ENCODE peak calls at places on chromosomes 1 and 21, in five cellular contexts. One of them, this sample, is unnamed.

GRCh38 chr1:10721381-10722321 is 74.8 kb downstream of the CASZ1 start:
- DNase-seq in SHP77: no peak
- DNase-seq in stimulated activated CD4-positive, alpha-beta T cell treated with anti-CD3 and anti-CD28 coated beads, Interleukin-4, amount 100 ng/mL, for 48 hours: no peak
- DNase-seq in T-cell: no peak
- DNase-seq in neural crest cell: no peak
- DNase-seq in this sample: no peak

GRCh38 chr1:167964646-167965045 is 27.8 kb upstream of the MPC2 start:
- DNase-seq in stimulated activated CD4-positive, alpha-beta T cell treated with anti-CD3 and anti-CD28 coated beads, Interleukin-4, amount 100 ng/mL, for 48 hours: no peak
- DNase-seq in T-cell: no peak
- DNase-seq in neural crest cell: no peak
- DNase-seq in SHP77: no peak
- DNase-seq in this sample: no peak

GRCh38 chr1:31102501-31102950 is 37.0 kb upstream of the PUM1 start:
- DNase-seq in stimulated activated CD4-positive, alpha-beta T cell treated with anti-CD3 and anti-CD28 coated beads, Interleukin-4, amount 100 ng/mL, for 48 hours: no peak
- DNase-seq in T-cell: no peak
- DNase-seq in SHP77: no peak
- DNase-seq in neural crest cell: no peak
- DNase-seq in this sample: no peak

GRCh38 chr1:89609781-89610456 is 23.0 kb upstream of the LRRC8C start:
- DNase-seq in SHP77: no peak
- DNase-seq in neural crest cell: no peak
- DNase-seq in T-cell: peak
- DNase-seq in stimulated activated CD4-positive, alpha-beta T cell treated with anti-CD3 and anti-CD28 coated beads, Interleukin-4, amount 100 ng/mL, for 48 hours: no peak
- DNase-seq in this sample: no peak

GRCh38 chr21:39215078-39215477 is 31.8 kb upstream of the PSMG1 start:
- DNase-seq in stimulated activated CD4-positive, alpha-beta T cell treated with anti-CD3 and anti-CD28 coated beads, Interleukin-4, amount 100 ng/mL, for 48 hours: no peak
- DNase-seq in T-cell: no peak
- DNase-seq in SHP77: no peak
- DNase-seq in neural crest cell: no peak
- DNase-seq in this sample: no peak

GRCh38 chr1:206496131-206496793 is 11.1 kb upstream of the RASSF5 start:
- DNase-seq in T-cell: no peak
- DNase-seq in neural crest cell: no peak
- DNase-seq in SHP77: peak
- DNase-seq in stimulated activated CD4-positive, alpha-beta T cell treated with anti-CD3 and anti-CD28 coated beads, Interleukin-4, amount 100 ng/mL, for 48 hours: no peak
- DNase-seq in this sample: no peak

GRCh38 chr1:45146833-45147232 is 59.6 kb downstream of the ZSWIM5 start:
- DNase-seq in neural crest cell: no peak
- DNase-seq in stimulated activated CD4-positive, alpha-beta T cell treated with anti-CD3 and anti-CD28 coated beads, Interleukin-4, amount 100 ng/mL, for 48 hours: no peak
- DNase-seq in SHP77: no peak
- DNase-seq in T-cell: no peak
- DNase-seq in this sample: no peak

GRCh38 chr1:19797827-19798226 is 1.9 kb downstream of the TMCO4 start:
- DNase-seq in T-cell: no peak
- DNase-seq in neural crest cell: no peak
- DNase-seq in SHP77: no peak
- DNase-seq in stimulated activated CD4-positive, alpha-beta T cell treated with anti-CD3 and anti-CD28 coated beads, Interleukin-4, amount 100 ng/mL, for 48 hours: no peak
- DNase-seq in this sample: no peak

GRCh38 chr1:44012941-44013609 is 18.2 kb downstream of the SLC6A9 start:
- DNase-seq in neural crest cell: no peak
- DNase-seq in stimulated activated CD4-positive, alpha-beta T cell treated with anti-CD3 and anti-CD28 coated beads, Interleukin-4, amount 100 ng/mL, for 48 hours: no peak
- DNase-seq in T-cell: peak
- DNase-seq in SHP77: no peak
- DNase-seq in this sample: no peak

GRCh38 chr21:46486481-46487000 is 27.9 kb downstream of the DIP2A start:
- DNase-seq in neural crest cell: no peak
- DNase-seq in stimulated activated CD4-positive, alpha-beta T cell treated with anti-CD3 and anti-CD28 coated beads, Interleukin-4, amount 100 ng/mL, for 48 hours: no peak
- DNase-seq in SHP77: no peak
- DNase-seq in T-cell: no peak
- DNase-seq in this sample: no peak

GRCh38 chr1:111990026-111990877 is 784 bp upstream of the KCND3 start:
- DNase-seq in SHP77: no peak
- DNase-seq in T-cell: no peak
- DNase-seq in neural crest cell: peak
- DNase-seq in stimulated activated CD4-positive, alpha-beta T cell treated with anti-CD3 and anti-CD28 coated beads, Interleukin-4, amount 100 ng/mL, for 48 hours: no peak
- DNase-seq in this sample: no peak

GRCh38 chr1:32919811-32920733 is 18.9 kb upstream of the TMEM54 start:
- DNase-seq in neural crest cell: no peak
- DNase-seq in T-cell: no peak
- DNase-seq in SHP77: no peak
- DNase-seq in stimulated activated CD4-positive, alpha-beta T cell treated with anti-CD3 and anti-CD28 coated beads, Interleukin-4, amount 100 ng/mL, for 48 hours: no peak
- DNase-seq in this sample: no peak

GRCh38 chr1:101373570-101373969 is 136.8 kb downstream of the S1PR1 start:
- DNase-seq in stimulated activated CD4-positive, alpha-beta T cell treated with anti-CD3 and anti-CD28 coated beads, Interleukin-4, amount 100 ng/mL, for 48 hours: no peak
- DNase-seq in neural crest cell: no peak
- DNase-seq in T-cell: no peak
- DNase-seq in SHP77: no peak
- DNase-seq in this sample: no peak

GRCh38 chr1:21590116-21590905 is 78.8 kb downstream of the RAP1GAP start:
- DNase-seq in T-cell: no peak
- DNase-seq in stimulated activated CD4-positive, alpha-beta T cell treated with anti-CD3 and anti-CD28 coated beads, Interleukin-4, amount 100 ng/mL, for 48 hours: no peak
- DNase-seq in SHP77: no peak
- DNase-seq in neural crest cell: no peak
- DNase-seq in this sample: no peak

GRCh38 chr21:25408666-25409065 is 198.6 kb downstream of the MRPL39 start:
- DNase-seq in neural crest cell: no peak
- DNase-seq in T-cell: no peak
- DNase-seq in SHP77: no peak
- DNase-seq in stimulated activated CD4-positive, alpha-beta T cell treated with anti-CD3 and anti-CD28 coated beads, Interleukin-4, amount 100 ng/mL, for 48 hours: no peak
- DNase-seq in this sample: no peak

GRCh38 chr1:6357243-6357929 is 36.2 kb downstream of the ACOT7 start:
- DNase-seq in T-cell: no peak
- DNase-seq in stimulated activated CD4-positive, alpha-beta T cell treated with anti-CD3 and anti-CD28 coated beads, Interleukin-4, amount 100 ng/mL, for 48 hours: no peak
- DNase-seq in neural crest cell: no peak
- DNase-seq in SHP77: no peak
- DNase-seq in this sample: no peak

GRCh38 chr21:36665806-36666205 is 33.1 kb upstream of the SIM2 start:
- DNase-seq in stimulated activated CD4-positive, alpha-beta T cell treated with anti-CD3 and anti-CD28 coated beads, Interleukin-4, amount 100 ng/mL, for 48 hours: no peak
- DNase-seq in neural crest cell: no peak
- DNase-seq in SHP77: no peak
- DNase-seq in T-cell: no peak
- DNase-seq in this sample: no peak

GRCh38 chr1:33330906-33331305 is 10.0 kb upstream of the A3GALT2 start:
- DNase-seq in SHP77: no peak
- DNase-seq in stimulated activated CD4-positive, alpha-beta T cell treated with anti-CD3 and anti-CD28 coated beads, Interleukin-4, amount 100 ng/mL, for 48 hours: no peak
- DNase-seq in neural crest cell: no peak
- DNase-seq in T-cell: no peak
- DNase-seq in this sample: no peak

GRCh38 chr1:197663178-197663953 is 111.9 kb downstream of the DENND1B start:
- DNase-seq in T-cell: no peak
- DNase-seq in SHP77: no peak
- DNase-seq in stimulated activated CD4-positive, alpha-beta T cell treated with anti-CD3 and anti-CD28 coated beads, Interleukin-4, amount 100 ng/mL, for 48 hours: no peak
- DNase-seq in neural crest cell: no peak
- DNase-seq in this sample: no peak

GRCh38 chr1:1200876-1201810 is 5.2 kb downstream of the TNFRSF18 start:
- DNase-seq in SHP77: no peak
- DNase-seq in stimulated activated CD4-positive, alpha-beta T cell treated with anti-CD3 and anti-CD28 coated beads, Interleukin-4, amount 100 ng/mL, for 48 hours: peak
- DNase-seq in neural crest cell: no peak
- DNase-seq in T-cell: peak
- DNase-seq in this sample: no peak

GRCh38 chr1:201652180-201652579 is 113.3 kb downstream of the NAV1 start:
- DNase-seq in stimulated activated CD4-positive, alpha-beta T cell treated with anti-CD3 and anti-CD28 coated beads, Interleukin-4, amount 100 ng/mL, for 48 hours: no peak
- DNase-seq in T-cell: no peak
- DNase-seq in neural crest cell: no peak
- DNase-seq in SHP77: no peak
- DNase-seq in this sample: no peak

GRCh38 chr1:186155594-186155993 is 219.5 kb downstream of the TPR start:
- DNase-seq in T-cell: no peak
- DNase-seq in neural crest cell: no peak
- DNase-seq in SHP77: peak
- DNase-seq in stimulated activated CD4-positive, alpha-beta T cell treated with anti-CD3 and anti-CD28 coated beads, Interleukin-4, amount 100 ng/mL, for 48 hours: no peak
- DNase-seq in this sample: no peak

GRCh38 chr1:13797397-13797796 is 97.4 kb downstream of the PRDM2 start:
- DNase-seq in neural crest cell: no peak
- DNase-seq in stimulated activated CD4-positive, alpha-beta T cell treated with anti-CD3 and anti-CD28 coated beads, Interleukin-4, amount 100 ng/mL, for 48 hours: no peak
- DNase-seq in SHP77: no peak
- DNase-seq in T-cell: no peak
- DNase-seq in this sample: no peak

GRCh38 chr1:220012259-220012658 is 34.0 kb downstream of the EPRS1 start:
- DNase-seq in SHP77: no peak
- DNase-seq in neural crest cell: no peak
- DNase-seq in T-cell: no peak
- DNase-seq in stimulated activated CD4-positive, alpha-beta T cell treated with anti-CD3 and anti-CD28 coated beads, Interleukin-4, amount 100 ng/mL, for 48 hours: no peak
- DNase-seq in this sample: no peak

GRCh38 chr1:8217011-8217711 is 100.8 kb upstream of the SLC45A1 start:
- DNase-seq in stimulated activated CD4-positive, alpha-beta T cell treated with anti-CD3 and anti-CD28 coated beads, Interleukin-4, amount 100 ng/mL, for 48 hours: no peak
- DNase-seq in neural crest cell: peak
- DNase-seq in SHP77: no peak
- DNase-seq in T-cell: peak
- DNase-seq in this sample: no peak

GRCh38 chr1:71093938-71094337 is 13.1 kb upstream of the ZRANB2 start:
- DNase-seq in neural crest cell: no peak
- DNase-seq in T-cell: no peak
- DNase-seq in SHP77: peak
- DNase-seq in stimulated activated CD4-positive, alpha-beta T cell treated with anti-CD3 and anti-CD28 coated beads, Interleukin-4, amount 100 ng/mL, for 48 hours: no peak
- DNase-seq in this sample: no peak

GRCh38 chr21:26626187-26626586 is 53.1 kb upstream of the CYYR1 start:
- DNase-seq in SHP77: no peak
- DNase-seq in stimulated activated CD4-positive, alpha-beta T cell treated with anti-CD3 and anti-CD28 coated beads, Interleukin-4, amount 100 ng/mL, for 48 hours: no peak
- DNase-seq in T-cell: no peak
- DNase-seq in neural crest cell: no peak
- DNase-seq in this sample: no peak

GRCh38 chr1:39275836-39276507 is 71.5 kb downstream of the MACF1 start:
- DNase-seq in stimulated activated CD4-positive, alpha-beta T cell treated with anti-CD3 and anti-CD28 coated beads, Interleukin-4, amount 100 ng/mL, for 48 hours: no peak
- DNase-seq in SHP77: no peak
- DNase-seq in T-cell: no peak
- DNase-seq in neural crest cell: no peak
- DNase-seq in this sample: no peak

GRCh38 chr1:145956776-145957442 is 908 bp downstream of the LIX1L start:
- DNase-seq in SHP77: no peak
- DNase-seq in stimulated activated CD4-positive, alpha-beta T cell treated with anti-CD3 and anti-CD28 coated beads, Interleukin-4, amount 100 ng/mL, for 48 hours: no peak
- DNase-seq in neural crest cell: no peak
- DNase-seq in T-cell: no peak
- DNase-seq in this sample: no peak

GRCh38 chr1:12599657-12600056 is 18.4 kb downstream of the DHRS3 start:
- DNase-seq in T-cell: no peak
- DNase-seq in stimulated activated CD4-positive, alpha-beta T cell treated with anti-CD3 and anti-CD28 coated beads, Interleukin-4, amount 100 ng/mL, for 48 hours: no peak
- DNase-seq in SHP77: no peak
- DNase-seq in neural crest cell: no peak
- DNase-seq in this sample: no peak

GRCh38 chr1:230185076-230186001 is 118.3 kb downstream of the GALNT2 start:
- DNase-seq in neural crest cell: no peak
- DNase-seq in SHP77: peak
- DNase-seq in stimulated activated CD4-positive, alpha-beta T cell treated with anti-CD3 and anti-CD28 coated beads, Interleukin-4, amount 100 ng/mL, for 48 hours: no peak
- DNase-seq in T-cell: no peak
- DNase-seq in this sample: no peak

GRCh38 chr1:227242811-227243682 is 75.2 kb downstream of the CDC42BPA start:
- DNase-seq in T-cell: no peak
- DNase-seq in stimulated activated CD4-positive, alpha-beta T cell treated with anti-CD3 and anti-CD28 coated beads, Interleukin-4, amount 100 ng/mL, for 48 hours: no peak
- DNase-seq in SHP77: no peak
- DNase-seq in neural crest cell: no peak
- DNase-seq in this sample: no peak

GRCh38 chr1:181251001-181251712 is 162.7 kb downstream of the IER5 start:
- DNase-seq in stimulated activated CD4-positive, alpha-beta T cell treated with anti-CD3 and anti-CD28 coated beads, Interleukin-4, amount 100 ng/mL, for 48 hours: no peak
- DNase-seq in T-cell: no peak
- DNase-seq in SHP77: no peak
- DNase-seq in neural crest cell: no peak
- DNase-seq in this sample: peak

GRCh38 chr1:221117548-221117951 is 238.3 kb downstream of the HLX start:
- DNase-seq in stimulated activated CD4-positive, alpha-beta T cell treated with anti-CD3 and anti-CD28 coated beads, Interleukin-4, amount 100 ng/mL, for 48 hours: no peak
- DNase-seq in T-cell: no peak
- DNase-seq in SHP77: no peak
- DNase-seq in neural crest cell: no peak
- DNase-seq in this sample: no peak

GRCh38 chr1:155186266-155186954 is 12.8 kb downstream of the TRIM46 start:
- DNase-seq in stimulated activated CD4-positive, alpha-beta T cell treated with anti-CD3 and anti-CD28 coated beads, Interleukin-4, amount 100 ng/mL, for 48 hours: no peak
- DNase-seq in SHP77: no peak
- DNase-seq in neural crest cell: no peak
- DNase-seq in T-cell: no peak
- DNase-seq in this sample: no peak